ENCODE peak calls at places on chromosome 18, in seven cellular contexts. One of them, this sample, is unnamed.
A peak's percentile ranks its signal among the peaks of the same experiment; 100 is the strongest.

GRCh38 chr18:5963267-5963666 is 67.9 kb upstream of the TMEM200C start:
- DNase-seq in T-cell: no peak
- DNase-seq in fibroblast of mammary gland: no peak
- DNase-seq in EL: no peak
- DNase-seq in choroid plexus epithelial cell: no peak
- DNase-seq in COR-L47: no peak
- DNase-seq in activated CD4-positive, alpha-beta T cell treated with anti-CD3 and anti-CD28 coated beads, Interleukin-2, amount 50 U/mL, for 4 hours: no peak
- DNase-seq in this sample: no peak

GRCh38 chr18:50151876-50152275 is 43.1 kb downstream of the MYO5B start:
- DNase-seq in activated CD4-positive, alpha-beta T cell treated with anti-CD3 and anti-CD28 coated beads, Interleukin-2, amount 50 U/mL, for 4 hours: no peak
- DNase-seq in choroid plexus epithelial cell: peak; percentile 32
- DNase-seq in T-cell: no peak
- DNase-seq in COR-L47: no peak
- DNase-seq in fibroblast of mammary gland: peak; percentile 73
- DNase-seq in EL: peak; percentile 26
- DNase-seq in this sample: no peak

GRCh38 chr18:837922-838321 is 25.9 kb upstream of the YES1 start:
- DNase-seq in fibroblast of mammary gland: peak; percentile 57
- DNase-seq in EL: no peak
- DNase-seq in COR-L47: no peak
- DNase-seq in choroid plexus epithelial cell: no peak
- DNase-seq in T-cell: no peak
- DNase-seq in activated CD4-positive, alpha-beta T cell treated with anti-CD3 and anti-CD28 coated beads, Interleukin-2, amount 50 U/mL, for 4 hours: no peak
- DNase-seq in this sample: no peak

GRCh38 chr18:59874166-59874565 is 25.6 kb upstream of the PMAIP1 start:
- DNase-seq in fibroblast of mammary gland: peak; percentile 89
- DNase-seq in T-cell: no peak
- DNase-seq in COR-L47: no peak
- DNase-seq in EL: peak; percentile 93
- DNase-seq in activated CD4-positive, alpha-beta T cell treated with anti-CD3 and anti-CD28 coated beads, Interleukin-2, amount 50 U/mL, for 4 hours: no peak
- DNase-seq in choroid plexus epithelial cell: peak; percentile 89
- DNase-seq in this sample: no peak

GRCh38 chr18:63346031-63346430 is 21.0 kb downstream of the KDSR start:
- DNase-seq in choroid plexus epithelial cell: no peak
- DNase-seq in fibroblast of mammary gland: no peak
- DNase-seq in activated CD4-positive, alpha-beta T cell treated with anti-CD3 and anti-CD28 coated beads, Interleukin-2, amount 50 U/mL, for 4 hours: no peak
- DNase-seq in COR-L47: no peak
- DNase-seq in T-cell: no peak
- DNase-seq in EL: peak; percentile 10
- DNase-seq in this sample: no peak

GRCh38 chr18:45417392-45417791 is 197.9 kb upstream of the SLC14A2 start:
- DNase-seq in choroid plexus epithelial cell: no peak
- DNase-seq in fibroblast of mammary gland: no peak
- DNase-seq in T-cell: no peak
- DNase-seq in EL: no peak
- DNase-seq in activated CD4-positive, alpha-beta T cell treated with anti-CD3 and anti-CD28 coated beads, Interleukin-2, amount 50 U/mL, for 4 hours: no peak
- DNase-seq in COR-L47: no peak
- DNase-seq in this sample: no peak

GRCh38 chr18:54822872-54823845 is 5.1 kb upstream of the RAB27B start:
- DNase-seq in T-cell: no peak
- DNase-seq in COR-L47: no peak
- DNase-seq in fibroblast of mammary gland: peak; percentile 98
- DNase-seq in activated CD4-positive, alpha-beta T cell treated with anti-CD3 and anti-CD28 coated beads, Interleukin-2, amount 50 U/mL, for 4 hours: no peak
- DNase-seq in choroid plexus epithelial cell: peak; percentile 100
- DNase-seq in EL: peak; percentile 95
- DNase-seq in this sample: no peak

GRCh38 chr18:64398320-64398719 is 249.4 kb upstream of the LINC00305 start:
- DNase-seq in activated CD4-positive, alpha-beta T cell treated with anti-CD3 and anti-CD28 coated beads, Interleukin-2, amount 50 U/mL, for 4 hours: no peak
- DNase-seq in COR-L47: no peak
- DNase-seq in T-cell: no peak
- DNase-seq in EL: no peak
- DNase-seq in fibroblast of mammary gland: no peak
- DNase-seq in choroid plexus epithelial cell: no peak
- DNase-seq in this sample: no peak

GRCh38 chr18:56575819-56576663 is 62.4 kb downstream of the TXNL1 start:
- DNase-seq in fibroblast of mammary gland: peak; percentile 72
- DNase-seq in activated CD4-positive, alpha-beta T cell treated with anti-CD3 and anti-CD28 coated beads, Interleukin-2, amount 50 U/mL, for 4 hours: no peak
- DNase-seq in EL: peak; percentile 62
- DNase-seq in choroid plexus epithelial cell: peak; percentile 82
- DNase-seq in T-cell: no peak
- DNase-seq in COR-L47: peak; percentile 68
- DNase-seq in this sample: no peak

This sample was measured in NCI-H187 treated with DMSO at 0.1 percent for 48 hours.